ENCODE peak calls at places on chromosome 1, in six cellular contexts. A is astrocyte, S is globus pallidus, K is fibroblast of lung, V is mucosa of descending colon, F is GM03348. N is an unnamed sample.

GRCh38 chr1:27430903-27431653 is 38.7 kb downstream of the GPR3 start:
- DNase-seq in A (peak), S (peak), K (peak), V (no peak), F (no peak), N (no peak)

GRCh38 chr1:225767591-225768540 is 9.8 kb upstream of the SRP9 start:
- DNase-seq in A (peak), S (no peak), K (peak), V (peak), F (peak), N (no peak)

GRCh38 chr1:7470904-7471638 is 300.0 kb upstream of the VAMP3 start:
- DNase-seq in A (peak), S (no peak), K (peak), V (peak), F (peak), N (peak)

GRCh38 chr1:36599828-36600227 is 117.1 kb upstream of the CSF3R start:
- DNase-seq in A (no peak), S (no peak), K (no peak), V (no peak), F (no peak), N (no peak)

GRCh38 chr1:243375596-243375995 is 119.8 kb downstream of the SDCCAG8 start:
- DNase-seq in A (no peak), S (no peak), K (no peak), V (no peak), F (no peak), N (no peak)

GRCh38 chr1:204213668-204214662 is at the start of gene GOLT1A:
- DNase-seq in A (peak), S (peak), K (peak), V (peak), F (peak), N (peak)

GRCh38 chr1:93042822-93043557 is 36.1 kb upstream of the MTF2 start:
- DNase-seq in A (no peak), S (no peak), K (no peak), V (peak), F (no peak), N (no peak)

GRCh38 chr1:63367218-63368103 is at the start of gene ALG6:
- DNase-seq in A (peak), S (peak), K (peak), V (peak), F (peak), N (peak)

GRCh38 chr1:233909195-233909594 is 4.7 kb downstream of the SLC35F3 start:
- DNase-seq in A (peak), S (no peak), K (no peak), V (no peak), F (no peak), N (peak)

GRCh38 chr1:39825432-39825941 is 36.8 kb upstream of the BMP8B start:
- DNase-seq in A (no peak), S (no peak), K (no peak), V (peak), F (no peak), N (no peak)

GRCh38 chr1:40167317-40167716 is 6.1 kb downstream of the RLF start:
- DNase-seq in A (no peak), S (no peak), K (no peak), V (no peak), F (no peak), N (no peak)

GRCh38 chr1:75543705-75544104 is 67.2 kb downstream of the SLC44A5 start:
- DNase-seq in A (no peak), S (no peak), K (no peak), V (no peak), F (no peak), N (no peak)